ENCODE peak calls at places on chromosomes 11 and 22, in four cellular contexts. R, S, K and E are unnamed samples.

GRCh38 chr22:44583854-44584253 is 85.8 kb upstream of the RTL6 start:
- DNase-seq in R (no peak), S (no peak), K (no peak), E (no peak)

GRCh38 chr22:19075404-19075803 is 46.8 kb downstream of the DGCR2 start:
- DNase-seq in R (no peak), S (no peak), K (no peak), E (no peak)

GRCh38 chr11:87299041-87299481 is 261.3 kb downstream of the TMEM135 start:
- DNase-seq in R (peak; percentile 44), S (no peak), K (no peak), E (no peak)

GRCh38 chr22:29664731-29665130 is 55.1 kb upstream of the CABP7 start:
- DNase-seq in R (no peak), S (no peak), K (no peak), E (no peak)

GRCh38 chr22:49767355-49768062 is 60.2 kb downstream of the BRD1 start:
- DNase-seq in R (peak; percentile 71), S (peak; percentile 58), K (peak; percentile 22), E (peak; percentile 65)

GRCh38 chr11:16981651-16982194 is 32.5 kb downstream of the PLEKHA7 start:
- DNase-seq in R (peak; percentile 80), S (no peak), K (no peak), E (no peak)

GRCh38 chr11:107740256-107740655 is 28.4 kb upstream of the SLN start:
- DNase-seq in R (no peak), S (no peak), K (no peak), E (no peak)

GRCh38 chr11:69005183-69005630 is 7.8 kb downstream of the MRGPRF start:
- DNase-seq in R (no peak), S (no peak), K (no peak), E (no peak)

GRCh38 chr11:66231561-66231960 is 36.9 kb upstream of the RAB1B start:
- DNase-seq in R (no peak), S (no peak), K (no peak), E (no peak)

GRCh38 chr11:1410366-1411291 is 20.9 kb downstream of the BRSK2 start:
- DNase-seq in R (no peak), S (no peak), K (no peak), E (no peak)

GRCh38 chr11:60786811-60787567 is 1.9 kb downstream of the MS4A10 start:
- DNase-seq in R (no peak), S (no peak), K (peak; percentile 48), E (no peak)

GRCh38 chr11:64096835-64097234 is 61.1 kb downstream of the FLRT1 start:
- DNase-seq in R (no peak), S (no peak), K (no peak), E (no peak)

GRCh38 chr11:1157645-1158591 is at the start of gene MUC5AC:
- DNase-seq in R (no peak), S (no peak), K (no peak), E (no peak)

GRCh38 chr11:69013009-69013951 is at the start of gene MRGPRF:
- DNase-seq in R (no peak), S (no peak), K (peak; percentile 86), E (no peak)

GRCh38 chr22:32951081-32951806 is 106.9 kb downstream of the SYN3 start:
- DNase-seq in R (no peak), S (no peak), K (no peak), E (no peak)

GRCh38 chr11:47469411-47470179 is 20.7 kb upstream of the RAPSN start:
- DNase-seq in R (no peak), S (no peak), K (no peak), E (no peak)

GRCh38 chr22:39242809-39243442 is 1.9 kb downstream of the PDGFB start:
- DNase-seq in R (peak; percentile 90), S (peak; percentile 49), K (no peak), E (no peak)